ENCODE peak calls at places on chromosome 6, in five cellular contexts. A is A549, R is endothelial cell of umbilical vein, Z is GM12878, S is K562. Q is an unnamed sample.

GRCh38 chr6:107383705-107384104 is 75.7 kb downstream of the PDSS2 start:
- DNase-seq in A (no peak), R (no peak), Z (no peak), S (no peak), Q (no peak)

GRCh38 chr6:4554645-4555044 is 221.6 kb upstream of the CDYL start:
- DNase-seq in A (no peak), R (no peak), Z (no peak), S (no peak), Q (no peak)

GRCh38 chr6:97630592-97630991 is 347.6 kb upstream of the MMS22L start:
- DNase-seq in A (no peak), R (no peak), Z (no peak), S (no peak), Q (no peak)

GRCh38 chr6:160027931-160028330 is 59.0 kb downstream of the IGF2R start:
- DNase-seq in A (no peak), R (no peak), Z (no peak), S (no peak), Q (no peak)

GRCh38 chr6:4067673-4068072 is 11.3 kb downstream of the FAM217A start:
- DNase-seq in A (no peak), R (no peak), Z (no peak), S (no peak), Q (no peak)

GRCh38 chr6:2257358-2257757 is 12.0 kb upstream of the GMDS start:
- DNase-seq in A (no peak), R (no peak), Z (no peak), S (no peak), Q (no peak)

GRCh38 chr6:163533443-163533842 is 118.9 kb downstream of the QKI start:
- DNase-seq in A (peak; percentile 35), R (peak; percentile 54), Z (no peak), S (no peak), Q (peak; percentile 49)

GRCh38 chr6:157587127-157587729 is 206.2 kb downstream of the ZDHHC14 start:
- DNase-seq in A (no peak), R (no peak), Z (no peak), S (no peak), Q (no peak)

GRCh38 chr6:170051229-170052172 is 239.4 kb downstream of the DLL1 start:
- DNase-seq in A (no peak), R (no peak), Z (no peak), S (no peak), Q (no peak)

GRCh38 chr6:162014069-162014811 is 713.3 kb downstream of the PRKN start:
- DNase-seq in A (no peak), R (no peak), Z (no peak), S (no peak), Q (no peak)

GRCh38 chr6:133817460-133818047 is 71.4 kb upstream of the TCF21 start:
- DNase-seq in A (no peak), R (no peak), Z (no peak), S (peak; percentile 67), Q (peak; percentile 28)

GRCh38 chr6:169529931-169530761 is 171.7 kb downstream of the WDR27 start:
- DNase-seq in A (peak; percentile 5), R (no peak), Z (no peak), S (no peak), Q (peak; percentile 14)

GRCh38 chr6:30879684-30880427 is 4.5 kb upstream of the DDR1 start:
- DNase-seq in A (no peak), R (no peak), Z (no peak), S (no peak), Q (no peak)

GRCh38 chr6:33853026-33853425 is 49.2 kb upstream of the MLN start:
- DNase-seq in A (no peak), R (no peak), Z (no peak), S (no peak), Q (no peak)

GRCh38 chr6:114304304-114304887 is 38.4 kb downstream of the HS3ST5 start:
- DNase-seq in A (no peak), R (peak; percentile 19), Z (no peak), S (no peak), Q (peak; percentile 25)

GRCh38 chr6:17093692-17094091 is 8.2 kb upstream of the STMND1 start:
- DNase-seq in A (no peak), R (no peak), Z (no peak), S (no peak), Q (peak; percentile 15)

GRCh38 chr6:110020888-110021287 is 42.8 kb downstream of the GPR6 start:
- DNase-seq in A (no peak), R (no peak), Z (no peak), S (no peak), Q (peak; percentile 28)

GRCh38 chr6:90297124-90297865 is 652 bp upstream of the BACH2 start:
- DNase-seq in A (no peak), R (no peak), Z (no peak), S (no peak), Q (no peak)

GRCh38 chr6:155381856-155382690 is 67.8 kb upstream of the TFB1M start:
- DNase-seq in A (no peak), R (no peak), Z (no peak), S (no peak), Q (no peak)

GRCh38 chr6:108831104-108831503 is 17.1 kb upstream of the ARMC2 start:
- DNase-seq in A (no peak), R (no peak), Z (no peak), S (no peak), Q (no peak)

GRCh38 chr6:134626131-134626530 is 308.2 kb upstream of the SGK1 start:
- DNase-seq in A (no peak), R (no peak), Z (no peak), S (no peak), Q (no peak)

GRCh38 chr6:13183446-13184088 is 144.8 kb downstream of the TBC1D7 start:
- DNase-seq in A (no peak), R (no peak), Z (no peak), S (no peak), Q (no peak)

GRCh38 chr6:47000842-47001241 is 41.3 kb downstream of the ADGRF1 start:
- DNase-seq in A (no peak), R (no peak), Z (no peak), S (no peak), Q (no peak)

GRCh38 chr6:49565855-49566254 is 15.4 kb downstream of the C6orf141 start:
- DNase-seq in A (no peak), R (peak; percentile 97), Z (no peak), S (no peak), Q (no peak)

GRCh38 chr6:38163186-38164130 is 343.9 kb downstream of the ZFAND3 start:
- DNase-seq in A (no peak), R (no peak), Z (no peak), S (no peak), Q (no peak)

GRCh38 chr6:35669441-35669776 is 19.3 kb downstream of the FKBP5 start:
- DNase-seq in A (no peak), R (peak; percentile 94), Z (no peak), S (no peak), Q (peak; percentile 37)

GRCh38 chr6:30508890-30509736 is 19.8 kb downstream of the HLA-E start:
- DNase-seq in A (no peak), R (peak; percentile 28), Z (peak; percentile 79), S (no peak), Q (peak; percentile 87)

GRCh38 chr6:37061157-37061804 is 55.8 kb downstream of the FGD2 start:
- DNase-seq in A (no peak), R (no peak), Z (no peak), S (no peak), Q (no peak)

GRCh38 chr6:5082487-5083306 is 2.4 kb upstream of the PPP1R3G start:
- DNase-seq in A (peak; percentile 61), R (no peak), Z (no peak), S (no peak), Q (peak; percentile 34)

GRCh38 chr6:37033255-37033654 is 27.8 kb downstream of the FGD2 start:
- DNase-seq in A (no peak), R (no peak), Z (no peak), S (no peak), Q (no peak)

GRCh38 chr6:141421378-141421777 is 711.3 kb upstream of the GJE1 start:
- DNase-seq in A (peak; percentile 5), R (peak; percentile 14), Z (no peak), S (no peak), Q (no peak)

GRCh38 chr6:15322781-15323536 is 77.1 kb downstream of the JARID2 start:
- DNase-seq in A (no peak), R (no peak), Z (no peak), S (no peak), Q (no peak)

GRCh38 chr6:15595461-15596173 is 67.2 kb downstream of the DTNBP1 start:
- DNase-seq in A (no peak), R (no peak), Z (no peak), S (no peak), Q (peak; percentile 58)

GRCh38 chr6:138107752-138108592 is 753 bp upstream of the PERP start:
- DNase-seq in A (peak; percentile 46), R (no peak), Z (no peak), S (peak; percentile 45), Q (no peak)

GRCh38 chr6:168791916-168792315 is 350.9 kb downstream of the SMOC2 start:
- DNase-seq in A (no peak), R (no peak), Z (no peak), S (no peak), Q (no peak)

GRCh38 chr6:104940881-104941693 is 15.8 kb upstream of the LIN28B start:
- DNase-seq in A (no peak), R (peak; percentile 33), Z (no peak), S (peak; percentile 80), Q (no peak)
- TF ChIP-seq CTCF in A (no peak), R (peak; percentile 66), Z (peak; percentile 24), S (peak; percentile 75), Q (no peak)

GRCh38 chr6:18142591-18142861 is 12.4 kb downstream of the TPMT start:
- DNase-seq in A (no peak), R (no peak), Z (no peak), S (no peak), Q (no peak)
- TF ChIP-seq POLR2A in A (no peak), R (no peak), Z (no peak), S (no peak), Q (no peak)

DNA sequence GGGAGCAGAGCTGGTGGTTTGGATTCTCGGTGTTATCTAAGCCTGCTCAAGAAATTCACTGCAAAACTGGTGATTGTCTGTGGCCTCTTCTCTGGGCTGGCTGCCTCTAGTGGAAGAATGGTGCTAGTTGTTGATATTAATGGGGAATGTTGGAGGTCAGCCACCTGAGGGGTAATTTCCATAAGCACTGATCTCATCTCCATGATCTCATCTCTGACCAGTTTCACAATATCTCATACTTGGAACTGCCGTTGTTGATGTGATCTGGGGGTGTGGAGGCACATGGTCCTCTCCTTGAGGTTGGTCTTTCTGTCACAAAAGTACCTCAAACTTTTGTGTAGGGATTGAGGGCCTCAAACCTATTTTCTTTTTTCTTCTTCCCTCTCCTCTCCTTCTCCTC is 102.6 kb downstream of the CD109 start:
- DNase-seq in A (peak; percentile 31), R (peak; percentile 43), Z (no peak), S (no peak), Q (peak; percentile 18)
- TF ChIP-seq MYC in A (no peak), R (no peak), Z (no peak), S (no peak), Q (no peak)

DNA sequence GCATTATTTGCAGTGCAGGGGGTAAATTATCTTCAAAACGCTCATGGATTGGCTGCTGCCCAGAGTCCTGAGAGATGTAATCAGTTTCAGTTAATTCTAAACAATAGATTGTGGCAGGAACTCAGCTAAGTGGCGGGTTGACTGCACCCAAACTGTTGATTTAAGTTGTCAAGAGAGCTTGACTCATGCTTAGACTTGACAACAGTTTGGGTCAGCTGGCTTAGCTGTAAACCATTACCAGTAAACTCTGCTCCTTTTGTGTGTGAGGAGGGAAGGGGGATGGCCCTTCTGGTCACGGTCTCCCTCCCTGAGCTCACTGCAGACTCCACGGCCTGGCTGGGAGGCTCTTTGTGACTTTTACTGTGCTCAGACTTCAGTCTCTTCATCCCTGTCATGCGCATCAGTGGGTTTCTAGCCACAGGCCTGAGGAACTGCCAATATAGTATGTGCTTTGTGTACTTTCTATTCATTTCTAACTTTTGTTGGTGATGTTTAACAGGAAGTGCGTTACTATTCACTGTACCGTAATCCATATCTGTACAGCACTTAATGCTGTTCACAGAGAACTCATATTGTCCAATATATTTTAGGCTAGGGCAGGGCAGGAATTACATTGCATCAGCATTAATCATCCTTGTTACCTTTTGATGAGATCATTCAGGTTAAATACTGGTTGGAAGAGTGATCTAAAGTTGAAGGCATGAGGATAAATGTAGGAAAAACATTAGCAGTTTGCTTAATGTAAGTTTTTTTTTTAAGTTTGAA is 488.3 kb downstream of the CDKAL1 start:
- DNase-seq in A (no peak), R (peak; percentile 92), Z (peak; percentile 90), S (no peak), Q (no peak)
- TF ChIP-seq CTCF in A (no peak), R (no peak), Z (no peak), S (no peak), Q (no peak)

Q was measured in NB4.